ENCODE peak calls at places on chromosomes 7 and 10, in four cellular contexts. O is K562, U is WTC11, M is HepG2. T is an unnamed sample.
A peak's percentile ranks its signal among the peaks of the same experiment; 100 is the strongest.

GRCh38 chr10:131647789-131648188 is 253.0 kb upstream of the PPP2R2D start:
- DNase-seq in M (no peak), O (no peak), U (no peak), T (no peak)

GRCh38 chr7:154171422-154171821 is 119.2 kb downstream of the DPP6 start:
- DNase-seq in M (no peak), U (no peak), O (no peak), T (no peak)

GRCh38 chr10:70186571-70186970 is 16.3 kb upstream of the SAR1A start:
- DNase-seq in U (no peak), O (no peak), M (no peak), T (no peak)

GRCh38 chr7:76236226-76236625 is 34.5 kb downstream of the SRRM3 start:
- DNase-seq in U (no peak), M (no peak), O (peak; percentile 9), T (no peak)

GRCh38 chr10:78995977-78996355 is 72.8 kb upstream of the ZMIZ1 start:
- DNase-seq in U (no peak), O (no peak), M (no peak), T (no peak)

GRCh38 chr7:27863866-27864265 is 123.9 kb downstream of the TAX1BP1 start:
- DNase-seq in U (no peak), M (no peak), O (no peak), T (no peak)

GRCh38 chr7:151018421-151019129 is 5.7 kb downstream of the ATG9B start:
- DNase-seq in M (no peak), O (no peak), U (peak; percentile 56), T (no peak)

GRCh38 chr7:138137423-138138171 is 61.3 kb downstream of the AKR1D1 start:
- DNase-seq in U (no peak), O (no peak), M (no peak), T (no peak)

GRCh38 chr10:103445767-103446567 is 6.2 kb downstream of the CALHM2 start:
- DNase-seq in M (no peak), O (no peak), U (no peak), T (no peak)
- TF ChIP-seq ELF4 in M (no peak), O (no peak), U (no peak), T (no peak)

GRCh38 chr10:112333452-112333851 is 40.5 kb upstream of the ACSL5 start:
- DNase-seq in O (no peak), U (no peak), M (no peak), T (no peak)

GRCh38 chr10:112336556-112337201 is 37.2 kb upstream of the ACSL5 start:
- DNase-seq in M (no peak), U (no peak), O (no peak), T (no peak)

GRCh38 chr10:112338957-112339356 is 35.0 kb upstream of the ACSL5 start:
- DNase-seq in M (no peak), U (no peak), O (no peak), T (no peak)

GRCh38 chr10:112335104-112335840 is 38.6 kb upstream of the ACSL5 start:
- DNase-seq in O (no peak), U (no peak), M (no peak), T (no peak)

DNA sequence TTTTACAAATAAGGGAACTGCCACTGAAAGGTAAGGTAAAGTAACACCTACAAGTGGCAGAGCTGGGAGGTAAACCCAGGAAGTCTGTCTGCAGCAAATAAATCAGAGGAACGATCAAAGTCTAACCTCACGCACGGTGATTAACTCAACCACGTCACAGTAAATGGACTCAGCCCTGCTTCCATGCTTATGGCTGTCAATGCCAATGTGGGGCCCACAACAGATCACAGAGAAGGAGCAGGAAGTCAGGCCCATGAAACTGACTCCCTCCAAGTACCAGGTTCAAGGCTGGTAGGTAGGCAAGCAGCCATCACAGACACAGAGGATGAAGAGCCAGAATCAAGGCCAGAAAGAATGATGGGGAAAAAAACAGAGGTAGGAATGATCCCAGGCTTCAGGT is 38.0 kb upstream of the ACSL5 start:
- DNase-seq in O (no peak), M (peak; percentile 43), U (no peak), T (no peak)
- TF ChIP-seq SP1 in O (no peak), M (no peak), U (no peak), T (no peak)

GRCh38 chr10:117132751-117133231 is 5.3 kb downstream of the VAX1 start:
- DNase-seq in M (no peak), O (no peak), U (peak; percentile 40), T (no peak)

GRCh38 chr10:117135026-117135372 is 3.1 kb downstream of the VAX1 start:
- DNase-seq in O (no peak), U (no peak), M (no peak), T (no peak)

GRCh38 chr10:117133273-117134083 is 4.6 kb downstream of the VAX1 start:
- DNase-seq in O (no peak), U (peak; percentile 20), M (no peak), T (no peak)

GRCh38 chr10:117135480-117136140 is 2.5 kb downstream of the VAX1 start:
- DNase-seq in U (no peak), O (no peak), M (no peak), T (no peak)

DNA sequence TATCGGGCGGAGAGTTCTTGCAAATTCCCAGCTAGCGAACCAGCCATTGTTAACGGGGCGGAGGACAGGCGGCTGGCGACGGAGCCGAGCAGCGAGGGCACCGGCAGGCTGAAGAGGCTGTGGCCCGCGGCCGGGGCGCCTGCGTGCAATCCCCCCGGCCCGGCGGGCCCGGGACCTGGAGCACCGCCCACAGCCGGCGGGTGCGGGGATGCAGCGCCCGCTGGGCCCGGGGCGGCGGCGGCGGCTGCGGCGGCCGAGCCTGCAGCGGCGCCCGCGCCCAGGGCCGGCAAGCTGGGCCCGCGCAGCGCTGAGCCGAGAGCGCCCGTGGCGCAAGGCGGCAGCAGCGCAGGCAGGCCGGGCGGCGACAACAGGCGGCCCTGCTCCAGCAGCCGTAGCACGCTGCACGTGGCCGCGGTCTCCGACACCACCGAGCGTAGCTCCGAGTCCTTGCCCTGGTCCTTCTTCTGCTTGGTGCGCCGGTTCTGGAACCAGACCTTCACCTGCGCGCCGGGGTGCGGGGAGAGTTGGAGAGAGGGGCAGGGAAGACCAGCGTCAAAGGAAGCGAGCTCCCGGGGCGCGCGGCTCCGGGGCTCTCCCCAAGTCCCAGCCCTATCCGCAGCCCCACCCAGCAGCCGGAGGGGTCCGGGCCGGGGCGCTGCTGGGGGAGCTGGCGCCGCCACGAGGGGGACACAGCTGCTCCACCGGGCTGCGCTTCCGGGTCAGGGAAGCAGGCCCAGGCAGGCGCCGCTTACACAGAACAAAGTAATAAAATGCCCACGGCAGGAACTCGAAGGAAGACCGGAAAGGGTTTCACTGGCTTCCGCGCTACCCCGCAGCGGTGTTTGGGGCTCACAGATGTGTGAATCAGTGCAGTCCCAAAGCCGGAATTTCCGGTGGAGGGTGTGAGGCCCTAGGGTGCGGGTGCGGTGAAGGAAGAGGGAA is 3.7 kb downstream of the VAX1 start:
- DNase-seq in O (no peak), U (peak; percentile 55), M (no peak), T (no peak)
- TF ChIP-seq ELF4 in O (no peak), U (no peak), M (no peak), T (no peak)

GRCh38 chr7:112213735-112214134 is 7.2 kb downstream of the ZNF277 start:
- DNase-seq in U (no peak), M (no peak), O (no peak), T (no peak)
- TF ChIP-seq SP1 in U (no peak), M (no peak), O (no peak), T (no peak)

DNA sequence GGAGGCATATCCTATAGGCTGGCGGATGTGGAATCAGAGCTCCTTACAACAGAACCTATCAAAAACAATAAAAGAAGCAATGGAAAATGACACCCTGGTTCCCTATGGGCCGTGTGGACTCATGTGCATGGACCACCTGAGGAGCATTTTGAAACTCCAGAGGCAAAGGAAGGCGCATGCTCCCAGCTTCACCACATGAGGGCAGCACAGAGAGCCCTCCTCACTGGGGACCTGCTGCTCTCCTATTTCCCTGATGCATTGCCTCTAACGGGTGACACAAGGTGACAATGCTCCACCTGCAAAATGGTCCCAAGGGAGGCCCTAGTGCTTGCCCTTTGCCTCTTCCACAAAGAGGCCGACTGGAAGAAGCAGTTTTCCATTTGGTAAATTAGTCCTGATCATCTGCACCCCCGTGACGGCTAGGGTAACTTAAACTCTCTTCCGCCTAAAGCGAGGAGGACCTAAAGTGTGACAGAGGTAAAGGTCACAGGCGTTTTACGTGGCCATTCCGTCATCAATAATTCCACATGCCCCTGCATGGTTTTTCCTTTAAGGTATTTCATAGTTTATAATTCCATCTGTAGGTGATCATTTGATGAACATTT is 67.7 kb downstream of the GPAM start:
- DNase-seq in O (peak; percentile 57), U (peak; percentile 72), M (peak; percentile 55), T (peak; percentile 83)
- TF ChIP-seq ELF4 in O (no peak), U (no peak), M (no peak), T (no peak)

GRCh38 chr10:18582803-18583202 is 68.6 kb downstream of the NSUN6 start:
- DNase-seq in U (no peak), M (no peak), O (no peak), T (no peak)
- TF ChIP-seq SP1 in U (no peak), M (no peak), O (no peak), T (no peak)

GRCh38 chr7:13903997-13904396 is 85.5 kb downstream of the ETV1 start:
- DNase-seq in O (no peak), U (no peak), M (no peak), T (no peak)
- TF ChIP-seq ELF4 in O (no peak), U (no peak), M (no peak), T (no peak)